ENCODE peak calls at places on chromosomes 1 and 21, in seven cellular contexts. T is left ventricle myocardium inferior, G is body of pancreas, U is SJSA1, O is Peyer's patch, C is mammary epithelial cell, S is neural progenitor cell. N is an unnamed sample.
A peak's percentile ranks its signal among the peaks of the same experiment; 100 is the strongest.

GRCh38 chr1:175169305-175170018 is 23.1 kb downstream of the KIAA0040 start:
- DNase-seq in T (no peak), G (no peak), U (peak; percentile 82), O (no peak), C (peak; percentile 64), S (no peak), N (no peak)

GRCh38 chr1:194194724-194195123 is 1008.3 kb upstream of the B3GALT2 start:
- DNase-seq in T (no peak), G (no peak), U (no peak), O (no peak), C (no peak), S (no peak), N (no peak)

GRCh38 chr1:52677407-52677806 is 20.7 kb downstream of the COA7 start:
- DNase-seq in T (peak; percentile 51), G (peak; percentile 28), U (no peak), O (no peak), C (no peak), S (no peak), N (no peak)

GRCh38 chr1:205748398-205749093 is 1.4 kb downstream of the NUCKS1 start:
- DNase-seq in T (no peak), G (peak; percentile 23), U (no peak), O (no peak), C (peak; percentile 50), S (peak; percentile 64), N (peak; percentile 10)

GRCh38 chr1:245771521-245772281 is 616.9 kb downstream of the KIF26B start:
- DNase-seq in T (no peak), G (no peak), U (peak; percentile 32), O (no peak), C (peak; percentile 40), S (no peak), N (no peak)

GRCh38 chr1:205502111-205502810 is 2.2 kb upstream of the CDK18 start:
- DNase-seq in T (no peak), G (no peak), U (no peak), O (no peak), C (no peak), S (no peak), N (no peak)

GRCh38 chr1:171751208-171751607 is 9.3 kb upstream of the VAMP4 start:
- DNase-seq in T (no peak), G (no peak), U (no peak), O (no peak), C (no peak), S (no peak), N (no peak)

GRCh38 chr1:205680073-205680851 is at the start of gene SLC45A3:
- DNase-seq in T (peak; percentile 28), G (peak; percentile 27), U (peak; percentile 19), O (peak; percentile 74), C (no peak), S (peak; percentile 71), N (no peak)

GRCh38 chr1:70164350-70164749 is 41.0 kb downstream of the LRRC40 start:
- DNase-seq in T (no peak), G (no peak), U (no peak), O (no peak), C (no peak), S (no peak), N (no peak)

GRCh38 chr1:239011382-239011781 is 375.0 kb upstream of the CHRM3 start:
- DNase-seq in T (no peak), G (no peak), U (no peak), O (no peak), C (no peak), S (no peak), N (no peak)

DNA sequence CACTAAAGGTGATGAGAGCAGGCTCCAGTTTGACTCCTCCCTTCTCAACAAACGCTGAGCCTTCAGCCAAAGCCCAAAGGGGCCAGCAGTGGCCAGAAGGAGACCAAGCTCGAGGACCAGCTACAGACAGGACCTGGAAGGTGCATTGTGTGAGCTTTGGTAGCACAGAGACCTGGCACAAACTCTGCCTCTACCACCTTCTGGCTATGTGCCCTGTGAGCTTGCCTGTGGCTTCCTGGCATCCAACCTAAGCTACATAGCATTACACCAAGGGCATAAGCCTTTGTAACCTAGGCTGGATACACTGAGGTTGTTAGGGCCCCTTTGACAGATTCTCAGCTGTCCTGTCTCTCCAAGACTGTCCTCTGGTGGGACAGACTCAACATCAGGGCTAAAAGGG is 6.6 kb upstream of the VWA5B1 start:
- DNase-seq in T (no peak), G (no peak), U (no peak), O (no peak), C (no peak), S (no peak), N (no peak)
- H3K27me3 ChIP-seq in T (peaks cover 21% of the 10 kb centered on the region), G (no peaks in the 10 kb centered on the region), U (no peaks in the 10 kb centered on the region), O (no peaks in the 10 kb centered on the region), C (no peaks in the 10 kb centered on the region), S (peaks cover 50% of the 10 kb centered on the region), N (no peaks in the 10 kb centered on the region)

GRCh38 chr21:36710729-36711048 is 11.8 kb downstream of the SIM2 start:
- DNase-seq in T (no peak), G (no peak), U (no peak), O (no peak), C (no peak), S (peak; percentile 68), N (no peak)
- H3K4me3 ChIP-seq in T (peak overlapping the region; percentile 35), G (no peak overlapping the region), U (no peak overlapping the region), O (peak overlapping the region; percentile 13), C (no peak overlapping the region), S (peak overlapping the region; percentile 38), N (no peak overlapping the region)

DNA sequence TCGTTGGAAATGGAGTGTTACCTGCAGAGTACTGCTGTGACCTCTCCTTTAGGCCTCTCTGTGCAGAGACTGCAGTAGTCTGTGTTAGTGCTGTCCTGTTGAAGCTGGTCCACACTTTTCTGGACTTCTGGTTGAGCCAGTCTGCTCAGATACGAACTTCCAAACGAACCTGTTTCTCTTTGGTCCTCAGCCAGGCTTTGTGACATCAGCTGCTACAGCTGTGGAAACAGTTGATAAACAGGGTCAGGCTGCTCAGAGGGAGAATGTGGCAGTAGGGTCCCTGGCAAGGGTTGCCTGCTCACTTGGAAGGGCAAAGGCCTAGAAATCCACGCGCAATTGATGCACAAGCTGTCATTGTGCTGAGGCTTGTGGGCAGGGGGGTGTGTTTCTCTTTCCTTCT is 98.8 kb downstream of the NOS1AP start:
- DNase-seq in T (no peak), G (peak; percentile 89), U (no peak), O (no peak), C (no peak), S (no peak), N (no peak)
- H3K27me3 ChIP-seq in T (no peaks in the 10 kb centered on the region), G (no peaks in the 10 kb centered on the region), U (peaks cover 9% of the 10 kb centered on the region), O (no peaks in the 10 kb centered on the region), C (no peaks in the 10 kb centered on the region), S (no peaks in the 10 kb centered on the region), N (no peaks in the 10 kb centered on the region)

DNA sequence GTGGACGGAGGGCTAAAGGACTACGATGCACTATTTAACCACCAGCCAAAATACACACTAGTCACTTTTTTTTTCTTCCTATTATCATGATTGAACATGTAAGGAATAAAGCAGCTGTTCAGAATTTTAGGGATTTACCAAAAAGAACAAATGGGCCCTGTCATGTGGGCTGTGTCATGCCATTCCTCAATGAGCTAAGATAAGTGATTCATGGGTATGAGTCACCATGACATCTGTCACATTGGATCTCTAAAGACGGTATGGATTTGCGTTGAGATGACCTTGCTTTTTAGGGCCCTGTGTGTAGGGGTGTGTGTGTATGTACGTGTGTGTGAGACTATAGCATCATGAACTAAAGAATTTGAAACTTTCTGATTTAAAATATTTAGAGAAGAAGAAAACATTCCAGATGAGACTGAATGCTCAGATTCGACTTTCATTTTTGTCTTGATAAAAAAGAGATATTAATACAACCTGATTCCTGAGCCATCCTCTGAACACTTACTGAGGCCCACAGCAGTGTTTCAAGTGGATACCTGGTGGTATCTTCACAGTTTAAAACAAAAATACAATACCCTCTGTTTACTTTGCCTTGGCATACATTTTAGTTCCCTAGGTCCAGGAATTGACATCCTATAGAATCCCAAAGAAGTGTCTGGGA is 246.1 kb upstream of the DUSP10 start:
- DNase-seq in T (no peak), G (no peak), U (peak; percentile 45), O (no peak), C (peak; percentile 99), S (no peak), N (no peak)
- H3K4me3 ChIP-seq in T (no peak overlapping the region), G (no peak overlapping the region), U (no peak overlapping the region), O (no peak overlapping the region), C (no peak overlapping the region), S (no peak overlapping the region), N (no peak overlapping the region)

DNA sequence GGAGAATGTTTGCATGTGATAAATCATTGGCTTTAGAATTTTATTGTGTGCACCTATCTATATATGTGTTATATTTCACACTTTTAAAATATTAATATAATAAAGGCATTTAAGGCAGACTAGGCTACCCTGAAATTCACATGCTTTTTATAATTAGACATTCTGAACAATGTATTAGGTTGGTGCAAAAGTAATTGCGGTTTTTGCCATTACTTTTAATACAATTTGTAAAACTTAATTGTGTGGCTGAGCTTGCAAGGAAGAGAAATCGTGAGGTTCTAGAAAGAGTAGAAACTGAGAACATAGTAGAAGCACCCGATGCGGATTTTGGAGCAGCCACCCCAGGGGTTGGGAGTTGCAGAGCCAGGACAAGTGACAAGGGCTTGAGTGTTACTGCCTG is 244.7 kb downstream of the TM2D1 start:
- DNase-seq in T (no peak), G (no peak), U (no peak), O (no peak), C (no peak), S (no peak), N (no peak)
- H3K27me3 ChIP-seq in T (peaks cover 4% of the 10 kb centered on the region), G (no peaks in the 10 kb centered on the region), U (no peaks in the 10 kb centered on the region), O (no peaks in the 10 kb centered on the region), C (no peaks in the 10 kb centered on the region), S (peaks cover 71% of the 10 kb centered on the region), N (no peaks in the 10 kb centered on the region)

GRCh38 chr1:30986755-30987154 is 78.2 kb upstream of the SDC3 start:
- DNase-seq in T (no peak), G (no peak), U (no peak), O (no peak), C (no peak), S (no peak), N (no peak)
- H3K4me3 ChIP-seq in T (no peak overlapping the region), G (no peak overlapping the region), U (no peak overlapping the region), O (no peak overlapping the region), C (no peak overlapping the region), S (no peak overlapping the region), N (no peak overlapping the region)

GRCh38 chr1:208430220-208430619 is 186.0 kb upstream of the PLXNA2 start:
- DNase-seq in T (no peak), G (no peak), U (no peak), O (no peak), C (no peak), S (no peak), N (no peak)
- H3K27me3 ChIP-seq in T (peaks cover 3% of the 10 kb centered on the region), G (no peaks in the 10 kb centered on the region), U (no peaks in the 10 kb centered on the region), O (no peaks in the 10 kb centered on the region), C (no peaks in the 10 kb centered on the region), S (no peaks in the 10 kb centered on the region), N (no peaks in the 10 kb centered on the region)

DNA sequence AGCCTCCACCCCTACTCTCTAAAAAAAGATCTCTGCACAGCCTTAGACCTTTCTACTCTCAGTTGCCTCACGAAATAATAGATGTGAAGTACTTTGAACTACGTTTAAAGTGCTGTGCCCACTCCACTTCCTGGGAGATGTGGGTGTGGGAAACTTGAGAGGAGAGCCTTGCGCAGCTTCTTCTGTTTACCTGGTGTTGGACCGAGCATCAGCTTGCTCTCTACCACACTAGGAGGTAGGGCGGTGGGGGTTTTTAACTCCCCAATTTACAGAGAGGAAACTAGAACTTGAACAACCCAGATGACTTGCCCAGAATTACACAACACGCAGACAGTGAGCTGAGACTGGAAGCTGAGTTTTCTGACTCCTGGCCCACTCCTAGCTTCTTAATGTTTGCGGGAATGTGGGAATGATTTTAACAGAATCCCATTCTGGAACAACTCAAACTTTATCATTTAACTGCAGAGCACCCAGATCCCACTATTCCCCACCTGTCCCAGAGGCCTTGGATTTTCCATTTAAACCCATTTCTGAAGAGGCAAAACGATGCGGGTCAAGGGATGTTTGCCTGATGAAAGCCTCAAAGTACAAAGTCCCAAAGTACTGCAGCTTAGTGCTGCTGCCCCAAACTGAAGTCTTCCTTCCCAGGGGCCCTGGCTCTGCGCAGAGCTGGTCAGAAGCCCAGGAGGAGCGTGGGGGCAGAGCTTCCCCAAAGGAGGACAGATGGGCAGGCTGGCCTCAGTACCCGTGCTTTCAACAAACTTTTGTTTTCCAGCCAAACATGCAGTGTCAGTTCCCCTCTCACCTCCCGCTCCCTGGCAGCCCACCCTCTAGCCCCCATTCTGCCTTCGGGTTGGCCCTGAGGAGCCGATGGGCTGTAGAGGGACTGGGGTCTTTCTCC is 19.0 kb downstream of the BTG2 start:
- DNase-seq in T (no peak), G (peak; percentile 32), U (no peak), O (no peak), C (no peak), S (peak; percentile 50), N (peak; percentile 49)
- H3K4me3 ChIP-seq in T (no peak overlapping the region), G (no peak overlapping the region), U (no peak overlapping the region), O (no peak overlapping the region), C (no peak overlapping the region), S (no peak overlapping the region), N (peak overlapping the region; percentile 29)